ENCODE peak calls at places on chromosome 18, in nine cellular contexts. C, N, Z, S, Q, J, H, F and W are unnamed samples. For H3K27me3, the result is how much of the 10 kb centered on the place peaks cover.

GRCh38 chr18:8871484-8871883 is 166.1 kb downstream of the MTCL1 start:
- DNase-seq in C (no peak), N (no peak), Z (no peak), S (no peak), Q (no peak), J (no peak), H (no peak), F (no peak), W (no peak)

GRCh38 chr18:23479829-23480505 is 23.3 kb upstream of the RMC1 start:
- DNase-seq in C (no peak), N (no peak), Z (no peak), S (no peak), Q (no peak), J (no peak), H (no peak), F (no peak), W (no peak)

GRCh38 chr18:24003903-24004640 is 10.5 kb upstream of the TTC39C start:
- DNase-seq in C (no peak), N (no peak), Z (no peak), S (no peak), Q (no peak), J (no peak), H (no peak), F (no peak), W (no peak)

GRCh38 chr18:59861009-59861408 is 38.8 kb upstream of the PMAIP1 start:
- DNase-seq in C (no peak), N (no peak), Z (no peak), S (no peak), Q (no peak), J (no peak), H (no peak), F (no peak), W (peak)

GRCh38 chr18:61244632-61245031 is 88.6 kb upstream of the CDH20 start:
- DNase-seq in C (no peak), N (no peak), Z (no peak), S (no peak), Q (no peak), J (no peak), H (no peak), F (no peak), W (no peak)

GRCh38 chr18:67733094-67733493 is 216.6 kb upstream of the DSEL start:
- DNase-seq in C (no peak), N (no peak), Z (no peak), S (no peak), Q (no peak), J (peak), H (no peak), F (no peak), W (no peak)

GRCh38 chr18:7945882-7946281 is 378.8 kb downstream of the PTPRM start:
- DNase-seq in C (no peak), N (no peak), Z (no peak), S (no peak), Q (no peak), J (peak), H (no peak), F (no peak), W (peak)

GRCh38 chr18:63850010-63850409 is 37.5 kb upstream of the SERPINB2 start:
- DNase-seq in C (no peak), N (peak), Z (peak), S (no peak), Q (no peak), J (peak), H (no peak), F (no peak), W (no peak)

GRCh38 chr18:6269933-6270332 is 144.8 kb downstream of the L3MBTL4 start:
- DNase-seq in C (no peak), N (no peak), Z (no peak), S (no peak), Q (no peak), J (no peak), H (no peak), F (no peak), W (no peak)

DNA sequence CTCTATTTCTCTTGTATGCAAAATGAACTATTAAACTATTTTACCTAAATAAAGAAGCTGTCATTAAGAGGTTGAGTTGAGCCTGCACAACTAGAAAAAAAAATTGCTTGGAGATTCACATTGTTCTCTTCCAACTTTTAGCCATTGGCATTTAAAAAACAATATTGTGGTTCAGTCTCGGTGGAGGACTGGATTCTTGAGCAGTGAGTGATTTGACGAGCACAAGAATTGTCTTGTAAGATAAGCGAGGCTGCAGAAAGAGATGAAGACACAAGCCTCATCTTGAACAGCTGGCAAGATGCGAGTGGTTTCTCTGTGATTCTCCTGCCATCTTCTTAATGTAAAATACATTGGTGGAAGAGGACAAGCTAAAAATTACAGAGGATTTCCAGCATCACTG is 67.0 kb downstream of the GALR1 start:
- DNase-seq in C (no peak), N (no peak), Z (no peak), S (no peak), Q (no peak), J (no peak), H (no peak), F (no peak), W (no peak)
- H3K27me3 ChIP-seq in C (under half), N (under half), Z (under half), S (under half), Q (under half), J (under half), H (under half), F (under half), W (under half)

DNA sequence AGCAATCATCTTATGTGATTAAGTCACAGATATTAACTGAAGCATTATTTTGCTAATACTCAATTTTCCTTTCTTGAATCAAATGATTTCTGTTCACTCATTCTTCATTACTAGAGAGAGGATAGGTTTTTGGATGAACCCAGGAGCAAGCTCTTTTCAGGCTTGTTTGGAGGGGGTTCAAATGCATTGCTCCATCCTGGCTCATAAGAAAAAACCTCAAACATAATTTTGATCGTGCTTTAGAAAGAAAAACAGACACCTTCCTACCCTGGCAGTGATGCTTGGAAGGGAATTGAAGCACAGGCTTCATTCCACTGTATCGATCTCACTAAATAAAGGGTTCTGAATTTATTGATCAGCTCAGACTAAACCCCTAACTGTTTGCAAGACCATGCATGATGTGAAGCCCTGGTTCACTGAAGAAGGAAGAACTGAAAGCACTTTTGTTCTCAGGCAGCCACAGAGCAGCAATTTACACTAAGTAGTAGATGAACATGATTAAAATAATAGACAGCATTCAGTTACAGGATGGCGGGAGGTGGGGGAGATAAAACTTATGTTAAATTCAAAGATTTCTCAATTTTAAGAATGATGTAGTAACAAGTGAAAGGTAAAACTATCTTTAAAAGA is 53.4 kb downstream of the CDH2 start:
- DNase-seq in C (no peak), N (no peak), Z (no peak), S (no peak), Q (no peak), J (peak), H (no peak), F (no peak), W (no peak)
- H3K4me3 ChIP-seq in C (no peak), N (no peak), Z (no peak), S (no peak), Q (no peak), J (peak), H (no peak), F (no peak), W (no peak)

DNA sequence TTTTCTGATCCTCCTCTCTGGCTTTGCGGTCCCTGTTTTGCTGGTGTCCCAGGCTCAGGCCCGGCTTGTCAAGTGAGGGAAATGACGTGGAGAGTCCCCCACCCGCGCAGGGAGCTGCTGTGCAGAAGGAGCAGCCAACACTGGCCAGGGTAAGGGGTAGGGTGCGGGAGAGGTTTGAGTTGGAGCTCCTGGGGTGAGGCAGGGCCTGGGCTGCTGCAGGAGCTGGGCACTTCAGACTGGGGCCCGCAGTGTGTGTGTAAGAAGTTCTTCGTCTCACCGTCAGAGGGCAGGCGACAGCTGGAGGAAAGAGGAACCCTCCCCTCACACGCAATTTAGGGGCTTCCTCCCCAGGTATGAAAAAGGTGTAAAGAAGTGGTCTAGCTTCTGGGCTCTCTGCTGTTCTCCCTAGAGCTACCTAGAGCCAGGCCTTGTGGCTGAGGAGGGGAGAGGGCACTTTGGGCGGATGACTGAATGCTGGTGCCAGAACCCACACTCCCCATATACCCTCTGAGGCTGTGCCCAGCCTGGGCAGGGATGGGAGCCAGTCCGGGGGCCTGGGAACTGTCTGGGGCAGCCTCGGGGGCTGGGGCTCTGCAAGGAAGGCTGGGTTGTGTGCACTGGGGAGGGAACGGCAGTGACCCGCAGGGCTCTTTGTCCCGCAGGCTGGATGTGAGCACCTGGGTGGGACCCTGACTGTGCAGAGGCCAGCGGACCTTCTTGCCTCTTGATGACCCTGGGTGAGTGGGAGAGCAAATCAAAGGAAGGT is 11.8 kb downstream of the CELF4 start:
- DNase-seq in C (no peak), N (no peak), Z (peak), S (no peak), Q (no peak), J (no peak), H (no peak), F (peak), W (no peak)
- H3K27me3 ChIP-seq in C (under half), N (under half), Z (under half), S (under half), Q (under half), J (half or more), H (under half), F (under half), W (under half)

GRCh38 chr18:54217624-54218023 is 6.8 kb downstream of the MBD2 start:
- DNase-seq in C (no peak), N (no peak), Z (no peak), S (no peak), Q (no peak), J (no peak), H (no peak), F (no peak), W (no peak)
- H3K4me3 ChIP-seq in C (no peak), N (no peak), Z (no peak), S (no peak), Q (no peak), J (no peak), H (no peak), F (no peak), W (no peak)

GRCh38 chr18:28175930-28176673 is 828 bp downstream of the CDH2 start:
- DNase-seq in C (no peak), N (peak), Z (peak), S (peak), Q (no peak), J (peak), H (no peak), F (no peak), W (no peak)

GRCh38 chr18:28178720-28179119 is 1.8 kb upstream of the CDH2 start:
- DNase-seq in C (no peak), N (no peak), Z (no peak), S (no peak), Q (no peak), J (peak), H (no peak), F (no peak), W (no peak)

GRCh38 chr18:28177828-28178635 is 1.1 kb upstream of the CDH2 start:
- DNase-seq in C (no peak), N (peak), Z (peak), S (peak), Q (no peak), J (peak), H (no peak), F (peak), W (no peak)

GRCh38 chr18:28176674-28176932 is 327 bp downstream of the CDH2 start:
- DNase-seq in C (no peak), N (no peak), Z (no peak), S (peak), Q (no peak), J (no peak), H (no peak), F (no peak), W (no peak)

GRCh38 chr18:28176933-28177827 is at the start of gene CDH2:
- DNase-seq in C (no peak), N (peak), Z (peak), S (peak), Q (peak), J (peak), H (no peak), F (peak), W (no peak)
- H3K27me3 ChIP-seq in C (half or more), N (under half), Z (under half), S (under half), Q (under half), J (under half), H (under half), F (half or more), W (under half)